ENCODE peak calls at places on chromosomes 12 and 14, in ten cellular contexts. E, W, Z, G, N, X, O, S, P and T are unnamed samples.

GRCh38 chr12:125093681-125094025 is 28.4 kb downstream of the AACS start:
- DNase-seq in O (no peak), S (no peak), X (no peak), W (no peak), P (no peak), E (no peak), Z (no peak), N (no peak), G (no peak), T (no peak)

GRCh38 chr14:104150201-104151027 is 12.0 kb downstream of the KIF26A start:
- DNase-seq in P (peak), O (no peak), X (peak), Z (peak), S (no peak), N (peak), G (no peak), W (no peak), E (no peak), T (peak)

GRCh38 chr14:99026471-99026870 is 245.5 kb downstream of the BCL11B start:
- DNase-seq in G (no peak), S (no peak), Z (no peak), N (no peak), E (peak), W (peak), O (no peak), P (no peak), X (no peak), T (peak)

GRCh38 chr14:71586131-71586893 is 345.9 kb upstream of the RGS6 start:
- DNase-seq in G (no peak), S (no peak), O (no peak), Z (no peak), P (peak), W (no peak), N (no peak), E (no peak), X (peak), T (no peak)

GRCh38 chr12:50271724-50272247 is 11.5 kb downstream of the LIMA1 start:
- DNase-seq in G (no peak), O (no peak), W (no peak), X (peak), S (no peak), Z (no peak), P (peak), N (no peak), E (no peak), T (no peak)

GRCh38 chr14:96662116-96662901 is 134.9 kb upstream of the VRK1 start:
- DNase-seq in N (no peak), W (no peak), Z (peak), O (no peak), E (no peak), G (no peak), P (no peak), S (no peak), X (no peak), T (no peak)

GRCh38 chr12:52235822-52236291 is 2.8 kb downstream of the KRT7 start:
- DNase-seq in X (no peak), S (no peak), P (no peak), Z (no peak), N (no peak), W (no peak), E (peak), O (no peak), G (no peak), T (no peak)

GRCh38 chr12:46209165-46209564 is 59.7 kb downstream of the SLC38A1 start:
- DNase-seq in G (no peak), E (peak), Z (no peak), P (peak), O (no peak), S (no peak), X (peak), N (no peak), W (peak), T (no peak)

GRCh38 chr12:19525236-19525635 is 85.9 kb downstream of the AEBP2 start:
- DNase-seq in G (no peak), W (peak), P (no peak), O (no peak), S (no peak), N (no peak), E (no peak), X (no peak), Z (no peak), T (no peak)

GRCh38 chr14:81859071-81859470 is 325.4 kb upstream of the SEL1L start:
- DNase-seq in G (no peak), N (no peak), O (no peak), Z (no peak), X (no peak), E (no peak), P (no peak), S (no peak), W (no peak), T (no peak)

GRCh38 chr14:28754209-28754985 is 12.2 kb upstream of the FOXG1 start:
- DNase-seq in S (no peak), G (peak), O (no peak), E (peak), P (peak), X (peak), N (peak), Z (no peak), W (peak), T (peak)

GRCh38 chr12:52037248-52037861 is 13.9 kb upstream of the NR4A1 start:
- DNase-seq in Z (no peak), W (no peak), S (no peak), P (peak), X (peak), N (peak), E (peak), G (no peak), O (no peak), T (no peak)